ENCODE peak calls at places on chromosomes 3 and 15, in six cellular contexts. V is ELR; O is MV-4-11; W is iPS-NIHi11; H is NCI-H524 treated with DMSO at 0.1 percent for 48 hours; Q is activated CD8-positive, alpha-beta T cell treated with anti-CD3 and anti-CD28 coated beads, Interleukin-2, amount 10 ng/mL, durations not matched to agents 7 days and 5 days. P is an unnamed sample.

GRCh38 chr15:32861741-32862140 is 143.9 kb downstream of the GREM1 start:
- DNase-seq in V (peak; percentile 74), O (peak; percentile 80), W (no peak), H (no peak), Q (no peak), P (peak; percentile 70)

GRCh38 chr3:46168583-46168982 is 39.5 kb downstream of the CCR1 start:
- DNase-seq in V (no peak), O (no peak), W (no peak), H (no peak), Q (no peak), P (no peak)

GRCh38 chr3:171614318-171614967 is 154.2 kb upstream of the TNIK start:
- DNase-seq in V (peak; percentile 18), O (no peak), W (peak; percentile 78), H (no peak), Q (no peak), P (no peak)

GRCh38 chr3:15272431-15273196 is 59.8 kb downstream of the SH3BP5 start:
- DNase-seq in V (no peak), O (peak; percentile 8), W (peak; percentile 37), H (no peak), Q (no peak), P (no peak)

GRCh38 chr3:126137490-126138130 is 42.8 kb downstream of the ALDH1L1 start:
- DNase-seq in V (no peak), O (no peak), W (no peak), H (no peak), Q (no peak), P (peak; percentile 25)

GRCh38 chr3:33438284-33438668 is 1.9 kb downstream of the UBP1 start:
- DNase-seq in V (peak; percentile 50), O (peak; percentile 23), W (no peak), H (no peak), Q (no peak), P (no peak)

GRCh38 chr3:78941587-78941986 is 826.2 kb downstream of the ROBO1 start:
- DNase-seq in V (peak; percentile 49), O (no peak), W (no peak), H (no peak), Q (no peak), P (no peak)

GRCh38 chr15:56798639-56799038 is 65.3 kb upstream of the ZNF280D start:
- DNase-seq in V (no peak), O (peak; percentile 85), W (no peak), H (no peak), Q (no peak), P (no peak)

GRCh38 chr3:18393906-18394305 is 31.2 kb downstream of the SATB1 start:
- DNase-seq in V (peak; percentile 42), O (no peak), W (no peak), H (no peak), Q (no peak), P (no peak)

GRCh38 chr3:50491023-50491422 is 12.4 kb downstream of the CACNA2D2 start:
- DNase-seq in V (no peak), O (no peak), W (no peak), H (no peak), Q (no peak), P (no peak)

GRCh38 chr3:4717363-4717740 is 224.2 kb downstream of the ITPR1 start:
- DNase-seq in V (no peak), O (no peak), W (no peak), H (no peak), Q (no peak), P (no peak)

GRCh38 chr15:65434201-65434600 is 11.5 kb upstream of the IGDCC4 start:
- DNase-seq in V (no peak), O (no peak), W (no peak), H (no peak), Q (no peak), P (no peak)

GRCh38 chr3:73874596-73874995 is 249.9 kb upstream of the PDZRN3 start:
- DNase-seq in V (no peak), O (no peak), W (peak; percentile 22), H (no peak), Q (no peak), P (no peak)

GRCh38 chr3:107939621-107940236 is 151.1 kb downstream of the CD47 start:
- DNase-seq in V (no peak), O (no peak), W (no peak), H (no peak), Q (no peak), P (no peak)

GRCh38 chr3:14555835-14556234 is 15.7 kb upstream of the GRIP2 start:
- DNase-seq in V (no peak), O (no peak), W (no peak), H (no peak), Q (no peak), P (no peak)

GRCh38 chr3:186452517-186452916 is 90.5 kb upstream of the DGKG start:
- DNase-seq in V (peak; percentile 88), O (no peak), W (peak; percentile 20), H (no peak), Q (no peak), P (no peak)

GRCh38 chr3:24578324-24578723 is 83.7 kb upstream of the THRB start:
- DNase-seq in V (no peak), O (no peak), W (no peak), H (no peak), Q (no peak), P (no peak)

GRCh38 chr3:57586778-57587177 is 10.4 kb downstream of the ARF4 start:
- DNase-seq in V (no peak), O (no peak), W (no peak), H (no peak), Q (no peak), P (no peak)

GRCh38 chr15:69812881-69813280 is 284.8 kb downstream of the TLE3 start:
- DNase-seq in V (no peak), O (no peak), W (peak; percentile 85), H (no peak), Q (no peak), P (no peak)

GRCh38 chr15:70963199-70963598 is 70.6 kb downstream of the LRRC49 start:
- DNase-seq in V (no peak), O (no peak), W (no peak), H (no peak), Q (no peak), P (no peak)

GRCh38 chr3:30476373-30477082 is 129.9 kb upstream of the TGFBR2 start:
- DNase-seq in V (peak; percentile 54), O (peak; percentile 25), W (no peak), H (no peak), Q (no peak), P (no peak)

GRCh38 chr3:127668906-127669305 is 3.8 kb upstream of the ABTB1 start:
- DNase-seq in V (no peak), O (no peak), W (no peak), H (no peak), Q (no peak), P (no peak)

GRCh38 chr3:50156991-50157493 is 1.9 kb downstream of the SEMA3F start:
- DNase-seq in V (no peak), O (no peak), W (peak; percentile 79), H (no peak), Q (no peak), P (no peak)

GRCh38 chr3:196274585-196274984 is 12.9 kb downstream of the PCYT1A start:
- DNase-seq in V (peak; percentile 48), O (peak; percentile 75), W (no peak), H (no peak), Q (peak; percentile 84), P (no peak)

GRCh38 chr3:127168271-127168670 is 24.7 kb upstream of the PRR23E start:
- DNase-seq in V (no peak), O (no peak), W (no peak), H (no peak), Q (no peak), P (no peak)

GRCh38 chr15:82043726-82044372 is 2.0 kb downstream of the MEX3B start:
- DNase-seq in V (peak; percentile 37), O (no peak), W (no peak), H (no peak), Q (no peak), P (peak; percentile 67)

GRCh38 chr3:47079432-47079831 is 84.5 kb downstream of the SETD2 start:
- DNase-seq in V (no peak), O (no peak), W (no peak), H (no peak), Q (no peak), P (no peak)